ENCODE peak calls at places on chromosomes 12 and 14, in six cellular contexts. H is H9, P is H1, Y is neuronal stem cell, E is trophoblast cell, W is mesenchymal stem cell. J is an unnamed sample.
A peak's percentile ranks its signal among the peaks of the same experiment; 100 is the strongest.

GRCh38 chr14:23439107-23439835 is 3.8 kb upstream of the MYH7 start:
- DNase-seq in H (no peak), P (no peak), Y (no peak), E (no peak), W (no peak), J (no peak)

GRCh38 chr14:100824946-100825690 is 800 bp upstream of the MEG3 start:
- DNase-seq in H (no peak), P (no peak), Y (no peak), E (no peak), W (no peak), J (no peak)

GRCh38 chr12:30792648-30793499 is 38.1 kb upstream of the CAPRIN2 start:
- DNase-seq in H (no peak), P (no peak), Y (no peak), E (no peak), W (peak; percentile 63), J (peak; percentile 55)

GRCh38 chr12:3987571-3987970 is 114.4 kb upstream of the PARP11 start:
- DNase-seq in H (no peak), P (no peak), Y (no peak), E (no peak), W (no peak), J (no peak)

GRCh38 chr14:70257526-70257925 is 68.8 kb upstream of the SLC8A3 start:
- DNase-seq in H (peak; percentile 41), P (peak; percentile 34), Y (no peak), E (peak; percentile 50), W (no peak), J (no peak)

GRCh38 chr14:57420986-57421385 is 30.6 kb downstream of the NAA30 start:
- DNase-seq in H (no peak), P (no peak), Y (no peak), E (peak; percentile 80), W (no peak), J (peak; percentile 1)

GRCh38 chr12:90909069-90909676 is 45.8 kb downstream of the CCER1 start:
- DNase-seq in H (peak; percentile 37), P (no peak), Y (peak; percentile 31), E (peak; percentile 70), W (peak; percentile 64), J (peak; percentile 67)

GRCh38 chr12:18898469-18898868 is 160.6 kb downstream of the CAPZA3 start:
- DNase-seq in H (no peak), P (no peak), Y (no peak), E (no peak), W (no peak), J (no peak)

GRCh38 chr12:912466-913235 is 36.8 kb downstream of the RAD52 start:
- DNase-seq in H (no peak), P (no peak), Y (no peak), E (peak; percentile 8), W (no peak), J (no peak)

GRCh38 chr14:105881021-105881930 is 354.9 kb downstream of the TMEM121 start:
- DNase-seq in H (no peak), P (no peak), Y (no peak), E (no peak), W (no peak), J (no peak)

GRCh38 chr12:33012226-33012625 is 115.6 kb upstream of the PKP2 start:
- DNase-seq in H (no peak), P (no peak), Y (no peak), E (peak; percentile 94), W (no peak), J (no peak)

GRCh38 chr12:27796093-27796492 is 16.1 kb upstream of the MANSC4 start:
- DNase-seq in H (no peak), P (no peak), Y (no peak), E (no peak), W (no peak), J (no peak)

GRCh38 chr14:32478027-32478426 is 148.9 kb downstream of the AKAP6 start:
- DNase-seq in H (no peak), P (no peak), Y (no peak), E (peak; percentile 88), W (no peak), J (no peak)

GRCh38 chr12:74776378-74776777 is 238.7 kb downstream of the ATXN7L3B start:
- DNase-seq in H (peak; percentile 37), P (no peak), Y (no peak), E (no peak), W (no peak), J (no peak)

GRCh38 chr14:62101650-62102355 is 339.6 kb downstream of the SNAPC1 start:
- DNase-seq in H (no peak), P (no peak), Y (no peak), E (no peak), W (no peak), J (no peak)

GRCh38 chr12:71804505-71804904 is 35.1 kb upstream of the TBC1D15 start:
- DNase-seq in H (peak; percentile 91), P (peak; percentile 39), Y (no peak), E (no peak), W (no peak), J (no peak)

GRCh38 chr12:110159671-110160245 is 35.6 kb downstream of the IFT81 start:
- DNase-seq in H (no peak), P (no peak), Y (no peak), E (no peak), W (no peak), J (no peak)

GRCh38 chr12:47995976-47996375 is 8.3 kb downstream of the COL2A1 start:
- DNase-seq in H (no peak), P (no peak), Y (no peak), E (no peak), W (no peak), J (peak; percentile 76)

GRCh38 chr12:33588082-33588712 is 148.6 kb upstream of the SYT10 start:
- DNase-seq in H (no peak), P (peak; percentile 64), Y (peak; percentile 35), E (peak; percentile 99), W (peak; percentile 35), J (no peak)

GRCh38 chr12:10661338-10661737 is 12.5 kb downstream of the STYK1 start:
- DNase-seq in H (no peak), P (no peak), Y (no peak), E (peak; percentile 38), W (no peak), J (peak; percentile 47)

GRCh38 chr14:68160779-68161546 is 341.4 kb downstream of the RAD51B start:
- DNase-seq in H (no peak), P (no peak), Y (no peak), E (no peak), W (no peak), J (no peak)

GRCh38 chr12:90304231-90304630 is 595.6 kb upstream of the ATP2B1 start:
- DNase-seq in H (no peak), P (no peak), Y (no peak), E (peak; percentile 89), W (no peak), J (no peak)

GRCh38 chr12:843609-844008 is 91.2 kb downstream of the WNK1 start:
- DNase-seq in H (no peak), P (no peak), Y (no peak), E (peak; percentile 37), W (no peak), J (peak; percentile 55)

GRCh38 chr12:46103691-46104090 is 113.3 kb upstream of the SCAF11 start:
- DNase-seq in H (no peak), P (no peak), Y (no peak), E (no peak), W (no peak), J (no peak)
- H4K91ac ChIP-seq in H (no peak overlapping the region), P (no peak overlapping the region), Y (no peak overlapping the region), E (no peak overlapping the region), W (no peak overlapping the region), J (no peak overlapping the region)

DNA sequence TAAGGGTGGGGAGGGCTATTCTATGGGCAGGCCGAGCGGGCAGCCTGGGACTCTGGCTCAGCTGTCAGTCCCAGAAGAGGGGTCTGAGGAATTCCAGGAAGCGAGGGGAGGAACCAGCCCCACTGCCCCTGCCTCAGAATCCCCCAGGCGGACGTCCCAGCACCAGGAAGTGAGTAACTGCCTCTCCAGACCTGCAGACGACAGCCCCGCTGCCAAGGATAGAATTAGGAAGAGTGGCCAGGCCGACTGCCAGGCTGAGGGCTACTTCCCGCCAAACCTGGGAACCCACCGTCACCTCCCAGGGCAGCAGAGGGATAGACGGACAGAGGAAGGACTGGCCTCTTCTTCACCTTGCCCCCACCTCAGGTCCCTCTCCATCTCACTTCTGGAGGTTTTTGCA is 6.7 kb upstream of the BDKRB2 start:
- DNase-seq in H (no peak), P (no peak), Y (no peak), E (no peak), W (no peak), J (no peak)
- H2BK5ac ChIP-seq in H (no peak overlapping the region), P (no peak overlapping the region), Y (no peak overlapping the region), E (no peak overlapping the region), W (no peak overlapping the region), J (no peak overlapping the region)

GRCh38 chr14:74333909-74334308 is 14.4 kb upstream of the VRTN start:
- DNase-seq in H (no peak), P (no peak), Y (no peak), E (peak; percentile 61), W (peak; percentile 26), J (peak; percentile 85)
- H4K91ac ChIP-seq in H (no peak overlapping the region), P (no peak overlapping the region), Y (no peak overlapping the region), E (no peak overlapping the region), W (no peak overlapping the region), J (no peak overlapping the region)

GRCh38 chr14:101826359-101826758 is 64.8 kb downstream of the PPP2R5C start:
- DNase-seq in H (no peak), P (no peak), Y (no peak), E (no peak), W (no peak), J (no peak)
- H2BK5ac ChIP-seq in H (no peak overlapping the region), P (no peak overlapping the region), Y (no peak overlapping the region), E (no peak overlapping the region), W (no peak overlapping the region), J (no peak overlapping the region)